ENCODE peak calls at places on chromosomes 7 and 10, in five cellular contexts. U is BE2C, M is GM23248, B is neuronal stem cell, F is kidney. Z is an unnamed sample. For H3K4me1, the result is how much of the 10 kb centered on the place peaks cover.

GRCh38 chr7:135678612-135679575 is 16.6 kb downstream of the STMP1 start:
- DNase-seq in U (no peak), M (peak), B (no peak), F (no peak), Z (no peak)

GRCh38 chr10:89263091-89263490 is 11.5 kb upstream of the LIPA start:
- DNase-seq in U (no peak), M (no peak), B (no peak), F (no peak), Z (no peak)

GRCh38 chr7:79308176-79308575 is 145.3 kb downstream of the MAGI2 start:
- DNase-seq in U (no peak), M (peak), B (no peak), F (no peak), Z (no peak)

GRCh38 chr10:102419561-102420442 is 834 bp upstream of the FBXL15 start:
- DNase-seq in U (peak), M (peak), B (peak), F (no peak), Z (peak)

GRCh38 chr10:16816830-16817124 is 447 bp downstream of the RSU1 start:
- DNase-seq in U (no peak), M (peak), B (no peak), F (no peak), Z (no peak)

GRCh38 chr10:120948889-120949382 is 97.8 kb downstream of the WDR11 start:
- DNase-seq in U (peak), M (peak), B (peak), F (peak), Z (peak)

GRCh38 chr10:27742195-27742925 is 3.3 kb downstream of the MKX start:
- DNase-seq in U (peak), M (peak), B (no peak), F (peak), Z (peak)

GRCh38 chr7:132307465-132307864 is 268.8 kb downstream of the PLXNA4 start:
- DNase-seq in U (no peak), M (no peak), B (no peak), F (no peak), Z (no peak)

GRCh38 chr10:29804025-29804852 is 169.5 kb upstream of the SVIL start:
- DNase-seq in U (peak), M (peak), B (no peak), F (peak), Z (no peak)

GRCh38 chr10:123269675-123270074 is 115.5 kb downstream of the BUB3 start:
- DNase-seq in U (no peak), M (no peak), B (no peak), F (no peak), Z (no peak)

GRCh38 chr7:98520356-98520932 is 96.6 kb upstream of the NPTX2 start:
- DNase-seq in U (peak), M (no peak), B (no peak), F (no peak), Z (no peak)

GRCh38 chr10:70145666-70146488 is 623 bp downstream of the TYSND1 start:
- DNase-seq in U (peak), M (peak), B (peak), F (peak), Z (peak)

GRCh38 chr7:100430450-100431285 is 1.0 kb downstream of the MEPCE start:
- DNase-seq in U (peak), M (peak), B (no peak), F (peak), Z (no peak)

GRCh38 chr7:114158275-114158674 is 239.5 kb upstream of the PPP1R3A start:
- DNase-seq in U (no peak), M (no peak), B (no peak), F (no peak), Z (no peak)

GRCh38 chr7:96061844-96062243 is 260.1 kb downstream of the SLC25A13 start:
- DNase-seq in U (no peak), M (peak), B (no peak), F (no peak), Z (no peak)

GRCh38 chr10:78719276-78719675 is 349.5 kb upstream of the ZMIZ1 start:
- DNase-seq in U (no peak), M (no peak), B (no peak), F (no peak), Z (no peak)

GRCh38 chr10:127990846-127991542 is 84.1 kb downstream of the PTPRE start:
- DNase-seq in U (no peak), M (peak), B (no peak), F (no peak), Z (peak)

GRCh38 chr7:22486597-22486996 is 13.4 kb downstream of the STEAP1B start:
- DNase-seq in U (no peak), M (no peak), B (no peak), F (no peak), Z (no peak)
- H3K4me1 ChIP-seq in U (under half), M (under half), B (under half), F (under half), Z (under half)

DNA sequence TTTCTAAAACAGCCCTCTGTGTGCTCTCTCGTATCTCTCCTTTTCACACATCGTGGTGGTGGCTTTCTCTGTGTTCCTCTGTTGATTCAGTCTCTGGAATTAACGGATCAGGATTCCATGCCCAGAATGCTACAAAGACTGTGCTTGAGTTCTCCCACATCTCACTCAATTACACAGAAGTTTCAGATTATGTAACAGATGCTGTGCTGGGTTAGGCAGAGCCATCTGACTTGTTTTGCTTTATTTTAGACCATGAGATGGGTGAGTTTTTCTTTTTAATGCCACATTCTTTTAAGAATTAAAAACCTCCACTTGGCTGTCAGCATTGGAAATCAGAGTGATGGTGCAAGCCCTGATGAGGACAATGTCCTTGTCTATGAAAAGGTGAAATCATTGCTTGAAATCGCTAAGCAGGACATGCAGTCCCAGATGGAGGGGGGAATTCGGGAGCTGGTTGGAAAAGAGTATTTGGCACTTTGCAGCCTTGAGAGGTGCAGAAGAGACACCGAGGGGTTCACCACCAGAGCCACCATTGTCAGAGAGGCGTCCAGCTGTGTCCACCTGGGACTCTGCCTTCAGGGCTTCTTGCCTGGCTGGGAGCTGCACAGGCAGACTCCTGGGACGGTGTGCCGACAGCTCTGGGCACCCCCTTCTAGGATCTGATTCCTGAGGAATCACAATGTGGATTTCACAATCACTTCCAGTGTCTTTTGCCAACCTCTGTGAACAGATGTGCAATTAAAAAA is 80.4 kb downstream of the EGFR start:
- DNase-seq in U (no peak), M (peak), B (no peak), F (no peak), Z (no peak)
- H3K4me1 ChIP-seq in U (half or more), M (under half), B (under half), F (under half), Z (under half)

GRCh38 chr7:73707045-73707631 is 12.3 kb downstream of the STX1A start:
- DNase-seq in U (peak), M (no peak), B (no peak), F (peak), Z (no peak)
- H3K4me1 ChIP-seq in U (under half), M (under half), B (under half), F (under half), Z (under half)

DNA sequence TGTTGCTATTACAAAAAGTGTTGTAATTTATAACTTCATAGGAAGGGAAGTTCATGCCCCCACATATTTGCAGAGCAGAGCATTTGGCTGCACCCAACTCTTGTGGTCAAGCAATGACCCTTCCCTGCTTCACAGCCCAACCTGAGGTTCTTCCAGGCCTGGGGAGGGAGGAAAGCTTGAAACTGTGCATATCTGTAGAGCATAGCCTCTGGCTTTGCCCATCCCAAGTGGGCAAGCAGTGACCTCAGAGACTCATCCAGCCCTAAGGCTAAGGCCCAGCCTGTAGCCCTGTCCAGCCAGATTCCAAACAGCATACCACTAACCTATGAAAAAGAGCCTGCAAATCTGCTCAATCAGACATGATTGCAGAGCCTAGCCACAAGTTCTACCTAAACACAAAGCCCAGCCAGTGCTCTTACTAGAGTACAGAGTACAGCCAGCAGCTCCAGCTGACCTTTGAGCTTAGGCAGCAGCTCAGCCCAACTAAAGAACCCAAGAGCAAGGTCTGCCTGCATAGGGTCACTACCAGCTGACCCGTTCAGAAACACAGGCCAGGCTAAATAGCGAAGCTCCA is 14.4 kb upstream of the GSTK1 start:
- DNase-seq in U (no peak), M (no peak), B (no peak), F (no peak), Z (no peak)
- H3K4me1 ChIP-seq in U (under half), M (under half), B (under half), F (under half), Z (half or more)

DNA sequence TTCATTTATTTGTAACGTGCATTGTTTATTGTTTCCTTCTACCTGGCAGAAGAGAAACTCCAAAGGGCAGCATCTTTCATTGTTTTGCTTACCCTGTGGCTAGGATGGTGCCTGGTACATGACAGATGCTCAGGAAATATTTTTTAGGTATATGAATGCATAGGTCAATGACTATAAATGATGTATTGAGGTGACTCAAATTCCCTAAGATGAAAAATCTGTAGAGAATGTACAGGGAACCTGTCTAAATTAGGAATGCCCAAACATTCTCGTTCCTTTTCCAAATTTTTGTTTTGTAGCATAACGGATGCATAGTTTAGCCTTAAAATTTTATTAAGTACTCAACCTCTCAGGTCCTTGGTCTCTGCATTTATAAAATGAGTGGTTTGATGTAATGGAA is 71.6 kb downstream of the NRP1 start:
- DNase-seq in U (no peak), M (no peak), B (no peak), F (no peak), Z (no peak)
- H3K4me1 ChIP-seq in U (under half), M (under half), B (under half), F (under half), Z (under half)

GRCh38 chr10:112311481-112311880 is 28.3 kb downstream of the TECTB start:
- DNase-seq in U (no peak), M (no peak), B (no peak), F (no peak), Z (no peak)
- H3K4me1 ChIP-seq in U (under half), M (under half), B (under half), F (under half), Z (under half)

GRCh38 chr10:71266918-71267442 is 52.1 kb upstream of the SLC29A3 start:
- DNase-seq in U (no peak), M (peak), B (no peak), F (no peak), Z (no peak)

GRCh38 chr10:71265201-71265575 is 52.8 kb downstream of the UNC5B start:
- DNase-seq in U (no peak), M (no peak), B (no peak), F (no peak), Z (no peak)

GRCh38 chr10:71264345-71265200 is 52.2 kb downstream of the UNC5B start:
- DNase-seq in U (no peak), M (no peak), B (no peak), F (no peak), Z (no peak)

GRCh38 chr10:71266147-71266917 is 52.7 kb upstream of the SLC29A3 start:
- DNase-seq in U (peak), M (peak), B (no peak), F (peak), Z (no peak)

DNA sequence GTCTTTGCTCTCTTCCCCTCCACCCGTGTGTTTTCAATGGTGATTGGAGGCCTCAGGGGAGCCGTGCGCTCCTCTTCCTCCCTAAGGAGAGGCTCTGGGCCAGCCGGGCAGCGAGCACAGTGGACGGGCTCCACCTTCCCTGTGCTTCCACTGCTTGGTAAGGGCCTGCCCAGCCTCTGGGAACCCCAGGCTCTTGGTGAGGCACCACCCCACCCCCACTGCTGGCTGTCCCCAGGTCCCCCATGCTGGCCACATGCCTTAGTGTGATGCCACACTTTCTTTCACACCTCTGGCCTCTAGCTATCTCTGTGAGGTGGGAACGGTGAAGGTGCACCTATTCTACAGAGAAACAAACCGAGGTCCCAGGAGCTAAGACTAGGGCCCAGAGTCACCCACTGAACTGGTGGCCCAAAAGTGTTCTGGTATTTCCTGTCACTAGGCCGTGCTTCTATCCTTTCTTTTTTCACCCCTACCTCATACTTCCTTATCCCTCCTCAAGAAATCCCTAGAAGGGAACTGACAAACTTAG is 53.3 kb downstream of the UNC5B start:
- DNase-seq in U (peak), M (no peak), B (no peak), F (no peak), Z (no peak)
- H3K4me1 ChIP-seq in U (half or more), M (under half), B (under half), F (under half), Z (under half)

DNA sequence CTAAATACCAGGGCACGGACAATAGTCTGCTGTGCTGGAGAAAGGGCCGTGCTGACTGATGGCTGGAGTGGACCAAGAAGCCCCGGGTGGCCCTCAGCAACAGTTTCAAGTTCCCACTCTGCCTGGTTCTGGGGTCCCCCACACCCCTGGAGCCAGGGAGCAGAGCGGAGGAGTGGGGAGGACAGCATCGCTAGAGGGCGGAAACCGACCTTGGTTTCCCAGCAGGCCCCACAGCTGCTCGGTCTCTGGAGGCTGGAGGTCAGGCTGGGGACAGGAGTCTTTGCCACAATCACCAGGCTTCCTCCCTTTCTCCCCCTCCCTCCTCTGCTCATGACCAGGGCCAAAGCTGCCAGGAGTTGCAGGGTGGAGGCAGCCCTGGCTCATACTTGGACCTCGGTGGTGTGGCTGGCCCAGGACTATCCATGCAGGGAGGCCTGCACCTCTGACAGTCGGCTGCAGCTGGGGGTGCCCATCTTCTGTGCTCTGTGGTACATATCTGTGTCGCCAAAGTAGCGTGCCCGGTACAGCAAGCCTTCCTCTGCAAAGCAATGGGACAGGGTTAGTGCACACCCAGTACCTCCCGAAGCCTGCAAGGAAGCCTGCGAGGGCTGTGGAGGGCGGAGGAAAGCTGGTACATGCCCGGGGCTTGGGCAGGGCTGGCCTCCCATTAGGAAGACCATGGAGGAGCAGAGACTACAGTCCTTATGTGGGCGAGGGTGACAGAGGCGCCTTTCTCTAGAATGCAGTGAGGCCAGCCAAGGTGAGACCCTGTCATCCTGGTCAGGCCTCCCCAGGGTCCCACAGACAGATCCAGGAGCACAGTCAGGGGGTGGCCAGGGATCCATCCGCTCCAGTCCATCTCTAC is 19.1 kb downstream of the DNAJB12 start:
- DNase-seq in U (peak), M (no peak), B (no peak), F (peak), Z (peak)
- H3K4me1 ChIP-seq in U (half or more), M (under half), B (under half), F (under half), Z (half or more)